ENCODE peak calls at places on chromosome 22, in six cellular contexts. One of them, this sample, is unnamed.

GRCh38 chr22:20251491-20251890 is 16.6 kb downstream of the RTN4R start:
- DNase-seq in EL: no peak
- DNase-seq in brain microvascular endothelial cell: no peak
- DNase-seq in kidney glomerular epithelial cell: no peak
- DNase-seq in cardiac muscle cell: no peak
- DNase-seq in left lung: no peak
- DNase-seq in this sample: no peak

GRCh38 chr22:32444068-32444467 is 20.2 kb downstream of the BPIFC start:
- DNase-seq in EL: no peak
- DNase-seq in brain microvascular endothelial cell: no peak
- DNase-seq in kidney glomerular epithelial cell: peak
- DNase-seq in cardiac muscle cell: no peak
- DNase-seq in left lung: no peak
- DNase-seq in this sample: no peak

GRCh38 chr22:46067159-46068111 is 82.9 kb upstream of the PPARA start:
- DNase-seq in EL: peak
- DNase-seq in brain microvascular endothelial cell: no peak
- DNase-seq in kidney glomerular epithelial cell: no peak
- DNase-seq in cardiac muscle cell: no peak
- DNase-seq in left lung: peak
- DNase-seq in this sample: no peak

GRCh38 chr22:35102663-35103062 is 36.7 kb downstream of the ISX start:
- DNase-seq in EL: peak
- DNase-seq in brain microvascular endothelial cell: peak
- DNase-seq in kidney glomerular epithelial cell: peak
- DNase-seq in cardiac muscle cell: peak
- DNase-seq in left lung: no peak
- DNase-seq in this sample: no peak

GRCh38 chr22:36985490-36985889 is 33.8 kb downstream of the TST start:
- DNase-seq in EL: no peak
- DNase-seq in brain microvascular endothelial cell: no peak
- DNase-seq in kidney glomerular epithelial cell: no peak
- DNase-seq in cardiac muscle cell: no peak
- DNase-seq in left lung: no peak
- DNase-seq in this sample: no peak

GRCh38 chr22:26169312-26170111 is at the start of gene SEZ6L:
- DNase-seq in EL: no peak
- DNase-seq in brain microvascular endothelial cell: no peak
- DNase-seq in kidney glomerular epithelial cell: no peak
- DNase-seq in cardiac muscle cell: peak
- DNase-seq in left lung: peak
- DNase-seq in this sample: peak

GRCh38 chr22:43008921-43009320 is 6.0 kb downstream of the PACSIN2 start:
- DNase-seq in EL: no peak
- DNase-seq in brain microvascular endothelial cell: no peak
- DNase-seq in kidney glomerular epithelial cell: no peak
- DNase-seq in cardiac muscle cell: no peak
- DNase-seq in left lung: no peak
- DNase-seq in this sample: no peak

GRCh38 chr22:21701384-21701971 is 34.1 kb downstream of the YPEL1 start:
- DNase-seq in EL: no peak
- DNase-seq in brain microvascular endothelial cell: peak
- DNase-seq in kidney glomerular epithelial cell: no peak
- DNase-seq in cardiac muscle cell: no peak
- DNase-seq in left lung: no peak
- DNase-seq in this sample: no peak

GRCh38 chr22:41596776-41597634 is 7.4 kb upstream of the PMM1 start:
- DNase-seq in EL: peak
- DNase-seq in brain microvascular endothelial cell: peak
- DNase-seq in kidney glomerular epithelial cell: peak
- DNase-seq in cardiac muscle cell: peak
- DNase-seq in left lung: peak
- DNase-seq in this sample: no peak

GRCh38 chr22:39138357-39138997 is 14.0 kb downstream of the CBX7 start:
- DNase-seq in EL: no peak
- DNase-seq in brain microvascular endothelial cell: no peak
- DNase-seq in kidney glomerular epithelial cell: no peak
- DNase-seq in cardiac muscle cell: no peak
- DNase-seq in left lung: peak
- DNase-seq in this sample: no peak

GRCh38 chr22:50310209-50310722 is 2.8 kb upstream of the PLXNB2 start:
- DNase-seq in EL: no peak
- DNase-seq in brain microvascular endothelial cell: no peak
- DNase-seq in kidney glomerular epithelial cell: no peak
- DNase-seq in cardiac muscle cell: no peak
- DNase-seq in left lung: no peak
- DNase-seq in this sample: no peak

GRCh38 chr22:20940178-20940790 is 23.1 kb downstream of the CRKL start:
- DNase-seq in EL: no peak
- DNase-seq in brain microvascular endothelial cell: no peak
- DNase-seq in kidney glomerular epithelial cell: no peak
- DNase-seq in cardiac muscle cell: no peak
- DNase-seq in left lung: no peak
- DNase-seq in this sample: no peak

GRCh38 chr22:28822930-28823481 is 22.6 kb upstream of the XBP1 start:
- DNase-seq in EL: no peak
- DNase-seq in brain microvascular endothelial cell: no peak
- DNase-seq in kidney glomerular epithelial cell: peak
- DNase-seq in cardiac muscle cell: no peak
- DNase-seq in left lung: no peak
- DNase-seq in this sample: no peak

GRCh38 chr22:26573026-26573662 is 16.8 kb downstream of the TPST2 start:
- DNase-seq in EL: no peak
- DNase-seq in brain microvascular endothelial cell: no peak
- DNase-seq in kidney glomerular epithelial cell: no peak
- DNase-seq in cardiac muscle cell: no peak
- DNase-seq in left lung: peak
- DNase-seq in this sample: peak

GRCh38 chr22:46241397-46242007 is 8.6 kb downstream of the CDPF1 start:
- DNase-seq in EL: no peak
- DNase-seq in brain microvascular endothelial cell: no peak
- DNase-seq in kidney glomerular epithelial cell: no peak
- DNase-seq in cardiac muscle cell: no peak
- DNase-seq in left lung: no peak
- DNase-seq in this sample: no peak